ENCODE peak calls at places on chromosomes 6 and 20, in eight cellular contexts. H is tibial nerve; O is GM23248; S is AG04449; F is RWPE2; N is CD8-positive, alpha-beta memory T cell; E is transverse colon; C is heart left ventricle. X is an unnamed sample.

GRCh38 chr6:34795836-34796425 is 4.0 kb downstream of the BLTP3A start:
- DNase-seq in O (peak; percentile 51), C (no peak), S (no peak), E (no peak), N (no peak), H (no peak), F (no peak), X (no peak)

GRCh38 chr6:121885399-121886152 is 450.1 kb downstream of the GJA1 start:
- DNase-seq in F (no peak), O (peak; percentile 27), S (no peak), N (no peak), E (no peak), H (no peak), C (no peak), X (peak; percentile 66)

GRCh38 chr6:82917346-82918064 is 148.1 kb downstream of the UBE3D start:
- DNase-seq in S (no peak), O (peak; percentile 6), E (no peak), C (no peak), N (no peak), F (no peak), H (no peak), X (no peak)

GRCh38 chr6:26554669-26555504 is 16.7 kb downstream of the HMGN4 start:
- DNase-seq in O (peak; percentile 69), S (no peak), F (no peak), H (no peak), N (peak; percentile 33), E (peak; percentile 29), C (no peak), X (no peak)

GRCh38 chr6:148720371-148720770 is 26.5 kb upstream of the UST start:
- DNase-seq in O (peak; percentile 80), F (no peak), C (no peak), N (no peak), H (no peak), E (no peak), S (no peak), X (no peak)

GRCh38 chr6:142728367-142728766 is 216.6 kb downstream of the HIVEP2 start:
- DNase-seq in H (no peak), F (no peak), E (peak; percentile 11), S (no peak), N (no peak), C (no peak), O (no peak), X (no peak)

GRCh38 chr6:113873043-113873667 is 16.0 kb downstream of the MARCKS start:
- DNase-seq in C (peak; percentile 12), E (peak; percentile 88), N (no peak), S (no peak), H (peak; percentile 17), F (no peak), O (no peak), X (no peak)

GRCh38 chr6:122322824-122323223 is 76.6 kb upstream of the HSF2 start:
- DNase-seq in O (peak; percentile 33), E (no peak), C (no peak), N (no peak), F (no peak), H (no peak), S (no peak), X (peak; percentile 40)

GRCh38 chr20:48843125-48843806 is 15.5 kb upstream of the PREX1 start:
- DNase-seq in S (no peak), E (no peak), N (no peak), F (no peak), H (no peak), O (peak; percentile 27), C (no peak), X (no peak)

GRCh38 chr6:134806151-134806550 is 143.8 kb downstream of the ALDH8A1 start:
- DNase-seq in N (no peak), C (no peak), H (no peak), F (no peak), S (no peak), E (no peak), O (no peak), X (no peak)

GRCh38 chr6:150336299-150336698 is 32.5 kb upstream of the IYD start:
- DNase-seq in C (no peak), S (peak; percentile 19), H (no peak), F (no peak), O (peak; percentile 56), N (no peak), E (no peak), X (no peak)

GRCh38 chr6:111487656-111488055 is 4.6 kb upstream of the REV3L start:
- DNase-seq in H (no peak), F (no peak), E (no peak), N (no peak), S (no peak), O (peak; percentile 89), C (no peak), X (peak; percentile 40)

GRCh38 chr6:89582669-89583325 is 55.8 kb downstream of the LYRM2 start:
- DNase-seq in C (no peak), F (no peak), E (no peak), S (no peak), H (no peak), O (no peak), N (no peak), X (no peak)

GRCh38 chr6:141548969-141549368 is 583.8 kb upstream of the GJE1 start:
- DNase-seq in E (no peak), F (no peak), O (peak; percentile 21), N (no peak), S (no peak), H (no peak), C (no peak), X (peak; percentile 52)

GRCh38 chr6:11151488-11151887 is 40.0 kb upstream of the ERVFRD-1 start:
- DNase-seq in N (no peak), S (no peak), O (no peak), F (no peak), C (no peak), E (no peak), H (no peak), X (no peak)

GRCh38 chr6:11152581-11152980 is 41.1 kb upstream of the ERVFRD-1 start:
- DNase-seq in F (no peak), N (no peak), S (no peak), H (no peak), O (no peak), C (no peak), E (no peak), X (no peak)

GRCh38 chr6:11149551-11149950 is 38.0 kb upstream of the ERVFRD-1 start:
- DNase-seq in S (no peak), H (no peak), F (no peak), O (no peak), N (no peak), E (no peak), C (no peak), X (no peak)

DNA sequence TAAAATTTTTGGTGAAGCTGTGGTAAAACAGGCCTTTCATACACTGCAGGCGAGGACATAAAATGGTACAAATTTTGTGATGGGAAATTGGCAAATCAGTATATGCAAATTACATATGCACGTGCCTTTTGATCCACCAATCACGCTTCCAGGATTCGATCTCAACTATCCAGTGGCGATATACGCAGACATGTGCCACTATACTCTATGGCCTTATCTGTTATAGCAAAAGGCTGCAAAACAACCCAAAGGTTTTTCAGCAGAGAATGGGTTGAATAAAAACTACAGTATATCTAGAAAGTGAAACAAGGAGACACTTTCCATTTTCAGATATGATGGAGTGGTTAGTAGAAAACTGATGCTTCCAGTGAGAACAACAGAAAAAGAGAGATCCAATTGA is 41.9 kb upstream of the ERVFRD-1 start:
- DNase-seq in N (no peak), O (no peak), F (no peak), H (no peak), S (no peak), C (no peak), E (no peak), X (no peak)
- H3K4me3 ChIP-seq in N (no peak overlapping the region), O (no peak overlapping the region), F (no peak overlapping the region), H (no peak overlapping the region), S (no peak overlapping the region), C (no peak overlapping the region), E (no peak overlapping the region), X (no peak overlapping the region)

DNA sequence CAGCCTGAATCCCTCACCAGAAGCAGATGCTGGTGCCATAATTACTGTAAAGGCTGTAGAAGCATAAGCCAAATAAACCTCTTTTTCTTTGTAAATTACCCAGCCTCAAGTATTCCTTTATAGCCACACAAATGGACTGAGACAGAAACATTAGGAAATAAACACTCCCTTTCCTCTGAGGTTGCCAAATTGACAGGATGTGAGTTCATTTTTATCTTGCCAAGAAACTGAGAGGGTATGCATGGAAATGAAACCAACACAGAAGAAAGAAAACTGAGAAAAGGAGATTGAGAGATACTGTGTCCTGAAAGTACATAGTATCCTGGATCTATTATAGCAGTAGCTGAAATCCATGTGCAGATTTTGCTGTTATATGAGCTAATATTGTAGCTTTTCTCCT is 481.1 kb downstream of the HAO1 start:
- DNase-seq in N (no peak), H (no peak), F (no peak), E (no peak), C (no peak), S (no peak), O (peak; percentile 32), X (peak; percentile 7)
- H3K4me3 ChIP-seq in N (no peak overlapping the region), H (no peak overlapping the region), F (no peak overlapping the region), E (no peak overlapping the region), C (no peak overlapping the region), S (no peak overlapping the region), O (no peak overlapping the region), X (no peak overlapping the region)

DNA sequence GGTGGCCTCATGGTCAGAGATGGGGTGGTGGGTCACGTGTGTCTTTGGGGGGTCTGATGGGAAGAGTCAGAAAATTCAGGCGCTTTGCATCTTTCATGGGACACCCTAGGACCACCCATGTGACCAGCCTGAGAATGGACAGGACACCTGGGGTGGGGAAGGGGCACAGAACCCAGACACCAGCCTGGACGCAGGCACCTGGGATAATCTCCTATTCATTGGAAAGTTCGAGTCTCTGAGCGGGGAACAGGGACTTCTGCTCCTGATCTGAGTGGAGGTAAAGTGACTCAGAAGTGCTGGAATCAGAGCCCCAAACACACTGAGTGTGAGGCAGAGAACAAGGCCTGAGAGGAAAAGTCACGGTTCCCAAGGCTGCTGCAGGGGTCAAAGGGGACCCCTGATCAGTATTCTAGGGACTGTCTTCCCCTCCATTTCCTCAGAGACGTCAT is 1.4 kb downstream of the HLA-B start:
- DNase-seq in F (no peak), E (no peak), C (no peak), N (peak; percentile 27), O (peak; percentile 17), S (no peak), H (no peak), X (no peak)
- H3K4me3 ChIP-seq in F (no peak overlapping the region), E (peak overlapping the region; percentile 64), C (peak overlapping the region; percentile 65), N (peak overlapping the region; percentile 100), O (no peak overlapping the region), S (peak overlapping the region; percentile 69), H (peak overlapping the region; percentile 90), X (peak overlapping the region; percentile 62)

DNA sequence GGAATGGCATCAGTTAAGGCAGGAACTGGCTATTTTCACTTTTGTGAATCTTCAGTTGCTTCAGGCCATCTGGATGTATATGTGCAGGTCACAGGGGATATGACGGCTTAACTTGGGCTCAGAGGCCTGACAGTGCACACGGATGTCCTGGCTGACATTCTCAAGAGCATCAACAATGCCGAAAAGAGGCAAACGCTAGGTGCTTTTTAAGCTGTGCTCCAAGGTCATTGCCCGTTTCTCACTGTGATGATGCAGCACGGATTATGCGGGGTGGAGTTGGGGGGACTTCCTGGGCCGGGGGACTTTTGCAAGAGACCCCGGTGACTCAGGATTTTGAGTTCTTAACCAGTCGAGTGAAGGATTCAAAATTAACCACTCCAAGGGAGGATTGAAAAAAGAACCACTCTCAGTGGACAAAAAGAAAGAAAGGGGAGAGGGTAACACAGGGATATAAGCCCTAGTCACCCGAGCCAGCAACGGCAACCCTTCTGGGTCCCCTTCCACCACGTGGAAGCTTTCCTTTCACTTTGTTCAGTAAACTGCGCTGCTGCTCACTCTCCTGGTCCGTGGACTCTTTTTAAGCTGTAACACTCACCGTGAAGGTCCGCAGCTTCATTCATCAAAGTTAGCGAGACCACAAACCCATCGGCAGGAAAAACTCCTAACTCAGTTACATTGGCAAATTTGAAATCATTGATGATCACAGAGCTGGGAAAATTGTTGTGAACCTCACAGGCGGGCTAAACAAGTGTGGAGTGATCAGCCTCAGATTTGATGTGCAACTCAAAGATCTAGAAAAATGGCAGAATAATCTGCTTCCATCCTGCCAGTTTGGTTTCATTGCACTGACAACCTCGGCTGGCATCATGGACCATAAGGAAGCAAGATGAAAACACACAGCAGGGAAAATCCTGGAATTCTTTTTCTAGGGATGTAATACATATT is 199.2 kb downstream of the ARID1B start:
- DNase-seq in N (no peak), C (no peak), F (no peak), O (peak; percentile 67), H (no peak), S (no peak), E (no peak), X (no peak)
- H3K4me3 ChIP-seq in N (peak overlapping the region; percentile 35), C (peak overlapping the region; percentile 13), F (no peak overlapping the region), O (peak overlapping the region; percentile 68), H (no peak overlapping the region), S (peak overlapping the region; percentile 38), E (peak overlapping the region; percentile 17), X (peak overlapping the region; percentile 28)

X was measured in skeletal muscle cell.